ENCODE peak calls at places on chromosomes 7 and 10, in eight cellular contexts. M is right cardiac atrium; I is sigmoid colon; P is upper lobe of right lung; O is uterus; D is stomach; W is colonic mucosa; H is CD4-positive, alpha-beta memory T cell. L is an unnamed sample. For H3K4me1, the result is how much of the 10 kb centered on the place peaks cover.

GRCh38 chr10:108465871-108466641 is 1301.5 kb upstream of the SORCS1 start:
- DNase-seq in M (peak), O (no peak), H (no peak), I (peak), D (peak), P (peak), W (peak), L (peak)

GRCh38 chr10:79435271-79436065 is 10.0 kb downstream of the ZCCHC24 start:
- DNase-seq in M (peak), H (no peak), P (peak), W (no peak), D (no peak), I (peak), O (peak), L (peak)

GRCh38 chr10:33085313-33085833 is 127.3 kb upstream of the ITGB1 start:
- DNase-seq in O (no peak), I (no peak), H (no peak), P (no peak), D (no peak), W (no peak), M (no peak), L (no peak)

GRCh38 chr7:41881313-41882130 is 178.6 kb upstream of the INHBA start:
- DNase-seq in W (peak), H (peak), O (no peak), P (peak), M (peak), I (no peak), D (no peak), L (no peak)

GRCh38 chr7:26857534-26858228 is 6.7 kb downstream of the SKAP2 start:
- DNase-seq in W (peak), M (peak), H (no peak), P (no peak), O (no peak), D (no peak), I (peak), L (peak)

GRCh38 chr7:100682228-100682741 is 8.7 kb downstream of the GNB2 start:
- DNase-seq in I (peak), M (peak), P (peak), W (no peak), D (no peak), H (no peak), O (peak), L (peak)

GRCh38 chr10:111522551-111522950 is 445.7 kb downstream of the ADRA2A start:
- DNase-seq in O (no peak), H (no peak), M (no peak), I (no peak), D (no peak), W (no peak), P (no peak), L (no peak)

GRCh38 chr10:5450605-5451384 is 38.4 kb downstream of the NET1 start:
- DNase-seq in H (no peak), D (no peak), M (no peak), W (no peak), P (no peak), O (no peak), I (no peak), L (no peak)

GRCh38 chr7:48250441-48250951 is 79.2 kb downstream of the ABCA13 start:
- DNase-seq in P (no peak), D (no peak), H (no peak), W (no peak), O (no peak), I (no peak), M (no peak), L (no peak)

GRCh38 chr10:73991846-73992245 is 6.1 kb upstream of the VCL start:
- DNase-seq in W (peak), I (no peak), D (peak), H (peak), P (peak), M (peak), O (no peak), L (peak)

GRCh38 chr7:728602-729001 is 1.5 kb upstream of the PRKAR1B start:
- DNase-seq in P (no peak), H (no peak), D (no peak), I (peak), O (no peak), W (peak), M (no peak), L (no peak)

GRCh38 chr7:36969376-36969775 is 245.1 kb upstream of the AOAH start:
- DNase-seq in M (no peak), H (peak), I (no peak), W (no peak), P (no peak), O (no peak), D (no peak), L (no peak)

GRCh38 chr7:124856299-124856888 is 73.2 kb downstream of the POT1 start:
- DNase-seq in M (no peak), D (no peak), I (no peak), H (peak), O (no peak), P (no peak), W (no peak), L (no peak)

GRCh38 chr10:73467210-73467609 is 28.6 kb downstream of the PPP3CB start:
- DNase-seq in W (no peak), O (no peak), H (no peak), I (no peak), M (no peak), P (no peak), D (no peak), L (no peak)

GRCh38 chr7:80449841-80450240 is 62.0 kb downstream of the GNAT3 start:
- DNase-seq in H (no peak), W (no peak), P (no peak), D (peak), I (no peak), O (no peak), M (no peak), L (no peak)

GRCh38 chr10:32417906-32418547 is 27.9 kb upstream of the CCDC7 start:
- DNase-seq in W (no peak), P (no peak), O (peak), D (no peak), H (no peak), I (peak), M (no peak), L (no peak)

GRCh38 chr10:92640110-92640509 is 47.2 kb downstream of the KIF11 start:
- DNase-seq in D (no peak), I (no peak), P (no peak), O (no peak), W (no peak), M (no peak), H (no peak), L (no peak)

GRCh38 chr7:14740606-14741005 is 161.9 kb downstream of the DGKB start:
- DNase-seq in I (no peak), P (no peak), H (no peak), D (no peak), M (no peak), W (no peak), O (no peak), L (no peak)

GRCh38 chr10:77251297-77252013 is 386.2 kb downstream of the KCNMA1 start:
- DNase-seq in O (no peak), H (no peak), P (no peak), D (peak), I (no peak), W (no peak), M (no peak), L (no peak)

GRCh38 chr10:105699504-105699903 is 1058.4 kb downstream of the SORCS3 start:
- DNase-seq in H (no peak), M (no peak), I (no peak), P (no peak), O (no peak), W (no peak), D (no peak), L (no peak)

GRCh38 chr7:142587578-142588191 is 161.6 kb upstream of the PRSS1 start:
- DNase-seq in H (peak), W (peak), P (no peak), D (no peak), O (no peak), M (no peak), I (no peak), L (no peak)

GRCh38 chr10:62772186-62772950 is 32.2 kb upstream of the ADO start:
- DNase-seq in I (no peak), O (no peak), H (no peak), W (no peak), M (no peak), D (no peak), P (no peak), L (no peak)

GRCh38 chr7:52017802-52018679 is 701.4 kb upstream of the COBL start:
- DNase-seq in O (no peak), H (no peak), I (no peak), M (no peak), D (peak), W (peak), P (no peak), L (no peak)

GRCh38 chr10:15290150-15290549 is 80.9 kb downstream of the FAM171A1 start:
- DNase-seq in P (no peak), H (no peak), M (no peak), O (no peak), D (no peak), W (no peak), I (no peak), L (no peak)

GRCh38 chr7:133044722-133045473 is 37.0 kb downstream of the CHCHD3 start:
- DNase-seq in O (no peak), H (no peak), M (no peak), P (no peak), I (no peak), D (no peak), W (no peak), L (no peak)

GRCh38 chr10:78942006-78942405 is 126.8 kb upstream of the ZMIZ1 start:
- DNase-seq in H (no peak), P (no peak), M (no peak), I (no peak), D (no peak), W (no peak), O (no peak), L (no peak)

GRCh38 chr7:111076205-111076604 is 14.7 kb upstream of the LRRN3 start:
- DNase-seq in P (no peak), O (no peak), W (no peak), D (no peak), H (no peak), M (no peak), I (no peak), L (no peak)

GRCh38 chr10:7773845-7774801 is 13.7 kb downstream of the KIN start:
- DNase-seq in O (peak), I (no peak), M (no peak), W (peak), D (peak), P (peak), H (no peak), L (no peak)

GRCh38 chr10:96789571-96790108 is 42.5 kb upstream of the LCOR start:
- DNase-seq in O (no peak), W (no peak), D (no peak), H (no peak), M (peak), P (no peak), I (no peak), L (no peak)

GRCh38 chr7:116455009-116455408 is 44.5 kb upstream of the CAV2 start:
- DNase-seq in I (no peak), D (no peak), W (no peak), H (no peak), O (no peak), M (no peak), P (no peak), L (no peak)

GRCh38 chr10:88544140-88544870 is 38.8 kb downstream of the RNLS start:
- DNase-seq in W (no peak), H (no peak), I (no peak), P (no peak), M (no peak), D (no peak), O (no peak), L (no peak)

GRCh38 chr10:4242561-4243035 is 457.6 kb upstream of the KLF6 start:
- DNase-seq in O (peak), M (no peak), H (no peak), W (no peak), P (no peak), D (no peak), I (peak), L (no peak)

GRCh38 chr10:819326-819725 is 112.2 kb downstream of the LARP4B start:
- DNase-seq in M (no peak), W (no peak), O (no peak), D (no peak), I (no peak), H (no peak), P (no peak), L (no peak)

GRCh38 chr7:151091003-151091402 is 4.7 kb downstream of the AGAP3 start:
- DNase-seq in M (no peak), O (no peak), P (no peak), D (no peak), H (no peak), W (no peak), I (no peak), L (no peak)

DNA sequence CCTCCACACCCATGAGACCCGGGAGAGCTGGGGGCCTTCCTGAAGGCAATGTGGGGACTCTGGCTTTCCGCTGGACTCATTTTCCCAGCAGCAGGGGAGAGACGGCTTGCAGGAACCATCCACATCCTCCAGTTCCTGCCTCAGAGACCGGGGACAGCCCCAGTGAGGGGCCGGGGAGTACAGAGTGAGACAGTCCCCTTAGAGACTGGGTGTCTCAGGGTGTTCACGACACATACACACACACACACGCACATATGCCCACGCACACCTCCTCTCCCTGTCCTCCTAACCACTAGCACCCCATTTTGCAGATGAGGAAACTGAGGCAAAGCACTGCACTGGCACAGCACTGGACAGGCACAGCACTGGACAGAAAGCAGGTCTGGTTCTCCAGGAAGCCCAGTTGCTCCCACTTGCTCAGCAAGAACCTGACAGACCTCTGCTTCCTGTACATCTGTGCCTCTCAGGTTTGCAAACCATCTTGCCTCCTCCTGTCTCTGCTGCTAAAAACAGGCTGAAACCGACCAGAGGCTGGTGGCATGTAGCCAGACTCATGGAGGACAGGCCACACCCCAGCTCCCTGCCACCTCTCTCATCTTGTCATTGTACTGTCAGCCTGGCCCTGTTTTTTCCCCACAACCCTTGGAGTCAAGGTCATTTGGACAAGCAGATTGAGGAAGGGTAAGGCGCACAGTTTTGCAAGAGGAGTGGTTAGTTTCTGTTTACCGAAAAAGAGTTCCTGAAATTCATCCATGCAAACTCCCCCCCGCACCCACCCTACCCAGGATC is 8.0 kb upstream of the C10orf105 start:
- DNase-seq in H (peak), P (no peak), M (peak), W (peak), D (peak), I (peak), O (peak), L (peak)
- H3K4me1 ChIP-seq in H (half or more), P (under half), M (under half), W (under half), D (half or more), I (under half), O (under half), L (under half)

GRCh38 chr7:78792006-78792405 is 661.5 kb downstream of the MAGI2 start:
- DNase-seq in O (no peak), I (no peak), H (no peak), P (no peak), D (no peak), M (no peak), W (no peak), L (no peak)

GRCh38 chr7:78783179-78783962 is 670.1 kb downstream of the MAGI2 start:
- DNase-seq in M (no peak), P (no peak), H (no peak), W (no peak), D (no peak), O (no peak), I (no peak), L (no peak)

GRCh38 chr7:78786055-78786454 is 667.4 kb downstream of the MAGI2 start:
- DNase-seq in W (no peak), M (no peak), O (no peak), I (no peak), D (no peak), P (no peak), H (no peak), L (no peak)

GRCh38 chr7:78792624-78793023 is 660.8 kb downstream of the MAGI2 start:
- DNase-seq in M (no peak), D (no peak), I (no peak), P (no peak), W (no peak), O (no peak), H (no peak), L (no peak)

GRCh38 chr7:78787854-78788253 is 665.6 kb downstream of the MAGI2 start:
- DNase-seq in O (no peak), W (no peak), P (no peak), M (no peak), D (no peak), H (no peak), I (no peak), L (no peak)
- H3K27ac ChIP-seq in O (no peak), W (no peak), P (no peak), M (no peak), D (no peak), H (no peak), I (no peak), L (no peak)

DNA sequence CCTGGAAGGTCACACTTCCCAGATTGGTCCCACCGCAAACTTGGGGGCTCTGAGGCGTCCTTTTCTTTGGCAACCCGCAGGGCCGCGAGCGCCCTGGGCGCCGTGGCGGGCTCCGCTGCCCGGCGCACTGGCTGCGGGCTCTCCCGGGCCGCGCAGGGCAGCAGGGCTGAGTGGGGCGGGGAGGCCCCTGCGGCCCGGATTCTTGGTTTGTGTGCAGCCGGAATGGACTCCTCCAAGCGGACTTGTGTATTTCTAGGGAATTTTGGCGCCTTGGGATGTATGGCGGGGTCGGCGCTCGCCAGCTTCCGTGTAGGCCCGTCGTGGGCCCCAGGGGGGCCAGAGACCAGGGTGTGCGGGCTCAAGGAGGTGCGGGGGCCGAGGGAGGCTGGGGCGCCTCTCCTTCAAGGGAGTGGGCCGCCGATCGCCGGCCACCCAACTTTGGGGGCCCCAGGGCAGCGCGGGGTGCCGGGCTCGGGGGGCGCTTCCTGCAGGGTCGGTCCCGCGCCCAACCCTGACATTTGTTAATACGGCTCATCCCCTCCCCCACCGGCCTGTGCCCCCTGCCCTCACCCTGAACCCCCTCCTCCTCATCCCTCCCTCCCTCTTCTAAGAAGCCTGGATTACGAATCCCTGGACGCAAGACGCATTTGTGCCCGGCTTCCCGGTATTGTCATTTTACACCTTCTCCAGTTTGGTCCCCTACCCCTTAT is 2.4 kb downstream of the TCF7L2 start:
- DNase-seq in H (no peak), O (no peak), W (no peak), D (no peak), P (peak), M (peak), I (peak), L (peak)
- H3K4me1 ChIP-seq in H (under half), O (under half), W (under half), D (half or more), P (under half), M (under half), I (under half), L (under half)

DNA sequence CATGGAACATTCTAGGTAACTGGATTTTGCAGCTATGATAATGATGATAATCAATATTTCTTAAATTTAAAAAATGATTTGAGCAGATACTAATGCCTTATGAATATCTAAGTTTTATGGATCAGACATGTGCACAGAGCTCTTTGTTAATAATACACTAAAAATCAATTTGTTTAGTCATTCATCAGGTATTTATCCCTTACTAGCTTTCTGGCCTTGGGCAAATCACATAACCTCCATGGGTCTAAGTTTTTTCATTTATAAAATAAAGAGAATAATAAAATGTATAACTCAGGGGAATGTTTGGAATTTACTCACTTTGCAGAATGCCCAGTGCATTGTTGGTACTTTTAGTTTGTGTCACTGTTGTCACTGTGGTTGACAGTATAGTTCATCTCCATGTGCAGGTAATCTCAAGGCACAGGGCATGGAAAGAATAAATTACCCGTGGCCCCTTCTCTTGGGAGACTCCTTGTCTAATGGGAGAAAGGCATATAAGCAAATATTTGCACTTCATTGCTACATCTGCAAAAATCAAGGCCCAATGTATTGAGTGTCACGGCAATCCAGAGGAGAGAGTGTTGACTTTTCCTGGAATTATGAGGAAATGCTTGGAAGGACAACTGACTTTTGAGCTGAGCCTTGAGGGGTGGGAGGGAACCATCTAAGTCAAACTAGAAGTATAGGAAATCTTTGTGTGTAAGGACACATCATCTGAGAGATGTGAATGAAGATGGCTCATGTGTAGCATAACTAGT is 64.7 kb upstream of the CTTNBP2 start:
- DNase-seq in O (no peak), H (no peak), D (no peak), W (no peak), M (no peak), P (no peak), I (no peak), L (no peak)
- H3K27ac ChIP-seq in O (no peak), H (no peak), D (no peak), W (no peak), M (no peak), P (no peak), I (no peak), L (no peak)

GRCh38 chr7:126776506-126776905 is 476.2 kb downstream of the GRM8 start:
- DNase-seq in I (no peak), H (no peak), D (no peak), W (no peak), P (no peak), M (no peak), O (no peak), L (no peak)
- H3K4me1 ChIP-seq in I (under half), H (under half), D (under half), W (under half), P (under half), M (under half), O (under half), L (under half)

GRCh38 chr7:130939285-130940095 is 205.5 kb upstream of the KLF14 start:
- DNase-seq in H (no peak), O (no peak), M (no peak), P (no peak), I (no peak), D (no peak), W (no peak), L (no peak)

GRCh38 chr7:130942211-130942964 is 208.4 kb upstream of the KLF14 start:
- DNase-seq in W (peak), D (peak), P (no peak), M (no peak), H (peak), O (peak), I (no peak), L (peak)

GRCh38 chr7:130941322-130942210 is 207.6 kb upstream of the KLF14 start:
- DNase-seq in D (peak), W (peak), P (peak), M (peak), H (peak), O (peak), I (no peak), L (peak)

GRCh38 chr7:130940326-130940725 is 206.3 kb upstream of the KLF14 start:
- DNase-seq in P (no peak), H (no peak), I (no peak), M (no peak), D (no peak), O (no peak), W (no peak), L (no peak)

GRCh38 chr7:130940907-130941306 is 206.9 kb upstream of the KLF14 start:
- DNase-seq in H (no peak), M (no peak), P (no peak), D (no peak), W (no peak), O (no peak), I (no peak), L (no peak)
- H3K27ac ChIP-seq in H (peak), M (peak), P (peak), D (peak), W (peak), O (peak), I (peak), L (peak)

L was measured in psoas muscle.